ENCODE peak calls at places on chromosome 15, in six cellular contexts. T, L, F, K, U and X are unnamed samples.

GRCh38 chr15:89837134-89837829 is 22.6 kb upstream of the ANPEP start:
- DNase-seq in T (no peak), L (no peak), F (no peak), K (peak; percentile 41), U (no peak), X (peak; percentile 88)

GRCh38 chr15:65818927-65819562 is 27.0 kb upstream of the DENND4A start:
- DNase-seq in T (no peak), L (no peak), F (no peak), K (no peak), U (no peak), X (no peak)

GRCh38 chr15:62847900-62848489 is 194.6 kb upstream of the TPM1 start:
- DNase-seq in T (peak; percentile 82), L (peak; percentile 87), F (peak; percentile 86), K (peak; percentile 44), U (peak; percentile 83), X (peak; percentile 64)

GRCh38 chr15:48510976-48511375 is 134.5 kb downstream of the FBN1 start:
- DNase-seq in T (no peak), L (no peak), F (peak; percentile 48), K (peak; percentile 39), U (no peak), X (no peak)

GRCh38 chr15:46309914-46310313 is 675.1 kb downstream of the SQOR start:
- DNase-seq in T (no peak), L (no peak), F (no peak), K (no peak), U (no peak), X (no peak)

GRCh38 chr15:66570327-66570726 is 4.5 kb upstream of the LCTL start:
- DNase-seq in T (no peak), L (no peak), F (no peak), K (no peak), U (no peak), X (no peak)

GRCh38 chr15:63982381-63982854 is 63.9 kb downstream of the DAPK2 start:
- DNase-seq in T (no peak), L (no peak), F (no peak), K (peak; percentile 90), U (peak; percentile 2), X (no peak)

GRCh38 chr15:73962409-73962808 is 29.7 kb downstream of the STOML1 start:
- DNase-seq in T (no peak), L (no peak), F (no peak), K (no peak), U (no peak), X (no peak)

GRCh38 chr15:29090617-29091466 is 178.8 kb downstream of the NSMCE3 start:
- DNase-seq in T (no peak), L (peak; percentile 85), F (no peak), K (no peak), U (no peak), X (peak; percentile 44)

GRCh38 chr15:78913012-78913411 is 31.8 kb downstream of the CTSH start:
- DNase-seq in T (no peak), L (no peak), F (no peak), K (no peak), U (no peak), X (no peak)

GRCh38 chr15:78915341-78916087 is 29.3 kb downstream of the CTSH start:
- DNase-seq in T (peak; percentile 70), L (no peak), F (peak; percentile 47), K (peak; percentile 52), U (peak; percentile 37), X (peak; percentile 95)

GRCh38 chr15:78917888-78918287 is 27.0 kb downstream of the CTSH start:
- DNase-seq in T (no peak), L (no peak), F (no peak), K (no peak), U (no peak), X (no peak)

GRCh38 chr15:78910836-78911235 is 34.0 kb downstream of the CTSH start:
- DNase-seq in T (no peak), L (no peak), F (no peak), K (no peak), U (no peak), X (peak; percentile 50)

GRCh38 chr15:78914027-78914764 is 30.6 kb downstream of the CTSH start:
- DNase-seq in T (peak; percentile 74), L (no peak), F (peak; percentile 70), K (no peak), U (no peak), X (peak; percentile 42)
- TF ChIP-seq CTCF in T (peak; percentile 60), L (peak; percentile 83), F (peak; percentile 53), K (peak; percentile 42), U (peak; percentile 30), X (peak; percentile 39)

DNA sequence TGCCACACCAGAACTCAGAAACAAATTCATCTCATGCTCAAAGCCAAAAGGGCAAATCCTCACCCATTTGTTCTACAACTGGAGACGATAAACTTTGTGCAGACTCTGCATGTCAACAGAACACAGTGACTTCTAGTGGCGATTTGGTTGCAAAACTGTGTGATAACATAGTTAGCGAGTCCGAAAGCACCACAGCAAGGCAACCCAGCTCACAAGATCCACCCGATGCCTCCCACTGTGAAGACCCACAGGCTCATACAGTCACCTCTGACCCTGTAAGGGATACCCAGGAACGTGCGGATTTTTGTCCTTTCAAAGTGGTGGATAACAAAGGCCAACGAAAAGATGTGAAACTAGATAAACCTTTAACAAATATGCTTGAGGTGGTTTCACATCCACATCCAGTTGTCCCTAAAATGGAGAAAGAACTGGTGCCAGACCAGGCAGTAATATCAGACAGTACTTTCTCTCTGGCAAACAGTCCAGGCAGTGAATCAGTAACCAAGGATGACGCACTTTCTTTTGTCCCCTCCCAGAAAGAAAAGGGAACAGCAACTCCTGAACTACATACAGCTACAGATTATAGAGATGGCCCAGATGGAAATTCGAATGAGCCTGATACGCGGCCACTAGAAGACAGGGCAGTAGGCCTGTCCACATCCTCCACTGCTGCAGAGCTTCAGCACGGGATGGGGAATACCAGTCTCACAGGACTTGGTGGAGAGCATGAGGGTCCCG is 199.7 kb downstream of the AKAP13 start:
- DNase-seq in T (peak; percentile 59), L (no peak), F (peak; percentile 50), K (peak; percentile 54), U (peak; percentile 64), X (peak; percentile 12)
- TF ChIP-seq POLR2A in T (no peak), L (no peak), F (no peak), K (peak; percentile 46), U (peak; percentile 65), X (no peak)

DNA sequence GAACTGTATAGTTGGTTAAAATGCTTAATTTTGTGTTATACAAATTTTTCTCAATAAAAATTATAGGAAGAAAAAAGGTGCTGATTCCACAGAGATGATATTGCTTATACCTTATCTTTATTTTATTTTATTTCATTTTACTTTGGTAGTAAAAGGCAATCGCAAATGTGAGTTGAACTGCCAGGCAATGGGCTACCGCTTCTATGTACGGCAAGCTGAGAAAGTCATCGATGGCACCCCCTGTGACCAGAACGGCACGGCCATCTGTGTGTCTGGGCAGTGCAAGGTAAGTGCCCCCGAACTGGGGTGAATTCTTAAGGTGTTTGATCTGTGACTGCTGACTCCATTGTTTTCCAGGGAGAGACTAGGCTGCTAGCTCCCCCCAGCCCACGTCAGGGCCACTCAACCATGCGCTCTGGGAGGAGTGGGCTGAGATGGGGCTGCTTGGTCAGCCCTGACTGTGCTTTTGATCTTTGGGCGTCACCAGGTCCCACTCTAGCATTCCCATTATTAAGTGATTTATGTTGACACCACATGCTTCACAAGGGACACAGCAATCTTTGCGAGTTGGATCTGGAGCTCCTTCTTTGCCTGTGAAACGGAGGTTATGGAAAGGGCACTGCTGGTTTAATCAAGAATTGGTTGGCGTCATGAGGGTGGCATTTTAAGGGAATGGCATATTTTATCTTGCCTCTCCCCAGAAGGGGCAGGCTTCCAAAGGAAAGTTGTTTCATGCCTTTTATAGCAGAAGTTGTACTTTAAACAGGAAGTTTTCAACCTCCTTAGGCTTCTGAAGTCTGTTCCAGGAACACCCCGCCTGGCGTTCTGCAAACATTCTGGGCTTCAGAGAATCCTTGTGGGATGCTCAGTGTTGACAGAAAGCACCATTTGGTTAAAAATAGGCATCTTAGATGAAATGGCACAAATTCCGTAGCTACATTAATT is 296.5 kb downstream of the THSD4 start:
- DNase-seq in T (peak; percentile 59), L (no peak), F (peak; percentile 7), K (no peak), U (peak; percentile 73), X (no peak)
- TF ChIP-seq CTCF in T (peak; percentile 25), L (no peak), F (no peak), K (no peak), U (peak; percentile 57), X (no peak)

GRCh38 chr15:75163150-75163564 is 38.5 kb upstream of the C15orf39 start:
- DNase-seq in T (no peak), L (no peak), F (no peak), K (no peak), U (no peak), X (no peak)
- TF ChIP-seq POLR2A in T (no peak), L (no peak), F (no peak), K (no peak), U (no peak), X (no peak)

DNA sequence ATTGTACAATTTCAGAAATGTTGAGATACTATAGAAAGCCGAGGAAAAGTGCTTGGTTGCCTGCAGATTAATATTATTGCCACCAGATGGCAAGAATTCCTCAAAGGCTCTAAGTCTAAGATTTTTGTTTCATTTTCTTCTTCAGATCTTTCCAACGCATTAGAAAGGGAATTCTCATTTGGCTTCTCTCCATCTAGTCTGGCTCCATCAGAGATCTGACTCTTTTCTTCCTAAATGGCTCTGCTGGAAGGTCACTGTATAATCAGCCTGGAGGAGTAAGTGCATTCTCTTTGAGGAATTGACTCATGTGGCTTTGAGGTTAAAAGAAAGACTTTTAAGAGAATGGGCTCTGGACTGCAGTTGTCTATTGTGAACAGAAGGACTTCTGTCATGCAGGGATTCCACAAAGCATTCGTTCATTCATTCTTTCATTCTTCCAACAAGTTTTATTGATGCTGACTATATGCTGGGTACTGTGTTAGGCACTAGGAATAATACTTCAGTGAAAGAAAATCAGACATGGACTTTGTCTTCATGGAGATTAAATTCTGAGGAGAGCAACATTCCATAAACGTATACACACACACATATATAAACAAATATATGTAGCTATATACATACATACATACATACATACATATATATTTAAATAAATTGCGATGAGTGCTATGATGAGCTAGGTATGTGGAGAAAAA is 55.3 kb downstream of the SLC28A2 start:
- DNase-seq in T (no peak), L (no peak), F (peak; percentile 5), K (no peak), U (no peak), X (peak; percentile 21)
- TF ChIP-seq CTCF in T (peak; percentile 45), L (no peak), F (peak; percentile 69), K (no peak), U (peak; percentile 71), X (no peak)

GRCh38 chr15:56019060-56019793 is 25.8 kb upstream of the NEDD4 start:
- DNase-seq in T (no peak), L (no peak), F (no peak), K (no peak), U (no peak), X (no peak)

GRCh38 chr15:56017920-56018319 is 24.5 kb upstream of the NEDD4 start:
- DNase-seq in T (no peak), L (no peak), F (no peak), K (no peak), U (no peak), X (no peak)

GRCh38 chr15:56016281-56016680 is 22.9 kb upstream of the NEDD4 start:
- DNase-seq in T (no peak), L (no peak), F (no peak), K (no peak), U (no peak), X (no peak)

GRCh38 chr15:56019819-56020218 is 26.4 kb upstream of the NEDD4 start:
- DNase-seq in T (no peak), L (no peak), F (no peak), K (no peak), U (no peak), X (no peak)

DNA sequence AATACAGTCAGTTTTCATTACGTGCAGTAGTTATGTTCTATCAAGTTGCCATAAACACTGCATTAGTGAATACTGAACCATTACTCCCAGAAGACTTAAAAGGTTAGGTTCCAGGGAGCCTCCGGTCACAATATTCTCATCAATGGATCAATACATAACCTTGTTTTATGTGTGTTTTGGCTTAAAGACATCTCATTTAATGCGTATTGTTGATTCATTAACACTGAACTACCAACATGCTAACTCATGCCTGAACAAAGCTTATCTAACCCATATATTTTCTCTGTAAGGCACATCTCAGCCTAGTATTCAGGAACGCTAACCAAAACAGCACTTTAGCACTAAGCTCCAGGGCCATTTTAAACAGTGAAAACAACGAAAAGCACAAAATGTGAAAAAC is 24.1 kb upstream of the NEDD4 start:
- DNase-seq in T (no peak), L (no peak), F (no peak), K (no peak), U (no peak), X (no peak)
- TF ChIP-seq POLR2A in T (no peak), L (no peak), F (no peak), K (no peak), U (no peak), X (no peak)